ENCODE peak calls at places on chromosomes 6 and 20, in seven cellular contexts. O is A549, B is tibial artery, Q is GM12864, E is stromal cell of bone marrow, I is GM19239, H is HCEC 1CT. P is an unnamed sample.

GRCh38 chr20:61679473-61679872 is 386.2 kb downstream of the TAF4 start:
- DNase-seq in O (no peak), B (no peak), Q (no peak), E (no peak), I (no peak), H (no peak), P (no peak)

GRCh38 chr6:39818695-39819094 is 26.5 kb downstream of the DAAM2 start:
- DNase-seq in O (no peak), B (peak; percentile 53), Q (no peak), E (no peak), I (no peak), H (no peak), P (no peak)

GRCh38 chr6:1191141-1191630 is 120.7 kb upstream of the FOXQ1 start:
- DNase-seq in O (no peak), B (no peak), Q (no peak), E (no peak), I (no peak), H (no peak), P (no peak)

GRCh38 chr6:116877743-116878142 is 701 bp downstream of the RFX6 start:
- DNase-seq in O (no peak), B (no peak), Q (no peak), E (no peak), I (no peak), H (no peak), P (no peak)

GRCh38 chr20:8388146-8388545 is 256.1 kb downstream of the PLCB1 start:
- DNase-seq in O (no peak), B (no peak), Q (no peak), E (peak; percentile 72), I (no peak), H (peak; percentile 75), P (no peak)

GRCh38 chr20:48965189-48965910 is 43.8 kb downstream of the ARFGEF2 start:
- DNase-seq in O (no peak), B (no peak), Q (no peak), E (no peak), I (no peak), H (peak; percentile 64), P (no peak)

GRCh38 chr20:50292324-50293243 is 102.0 kb downstream of the CEBPB start:
- DNase-seq in O (peak; percentile 88), B (peak; percentile 96), Q (no peak), E (peak; percentile 98), I (no peak), H (peak; percentile 97), P (peak; percentile 92)

GRCh38 chr20:2521369-2522305 is 12.9 kb upstream of the ZNF343 start:
- DNase-seq in O (peak; percentile 50), B (no peak), Q (no peak), E (no peak), I (no peak), H (peak; percentile 53), P (no peak)

GRCh38 chr6:149488815-149489214 is 4.0 kb upstream of the ZC3H12D start:
- DNase-seq in O (no peak), B (no peak), Q (no peak), E (no peak), I (no peak), H (no peak), P (no peak)

GRCh38 chr6:26025894-26026832 is 61.1 kb upstream of the HFE start:
- DNase-seq in O (peak; percentile 45), B (peak; percentile 97), Q (peak; percentile 94), E (peak; percentile 93), I (no peak), H (peak; percentile 97), P (peak; percentile 86)

GRCh38 chr6:98054453-98054852 is 771.4 kb upstream of the MMS22L start:
- DNase-seq in O (no peak), B (no peak), Q (no peak), E (no peak), I (no peak), H (no peak), P (no peak)

GRCh38 chr6:70280462-70280861 is 22.4 kb downstream of the COL9A1 start:
- DNase-seq in O (no peak), B (no peak), Q (no peak), E (no peak), I (no peak), H (no peak), P (no peak)

GRCh38 chr6:17059022-17059421 is 42.8 kb upstream of the STMND1 start:
- DNase-seq in O (no peak), B (no peak), Q (no peak), E (no peak), I (no peak), H (no peak), P (no peak)

GRCh38 chr20:57566399-57566798 is 5.5 kb downstream of the PCK1 start:
- DNase-seq in O (no peak), B (no peak), Q (no peak), E (no peak), I (no peak), H (no peak), P (no peak)

GRCh38 chr6:80163754-80164187 is 57.3 kb downstream of the BCKDHB start:
- DNase-seq in O (peak; percentile 4), B (no peak), Q (peak; percentile 27), E (peak; percentile 69), I (no peak), H (peak; percentile 86), P (no peak)

GRCh38 chr6:157561037-157561790 is 180.2 kb downstream of the ZDHHC14 start:
- DNase-seq in O (no peak), B (no peak), Q (peak; percentile 55), E (no peak), I (no peak), H (no peak), P (no peak)

GRCh38 chr6:163554663-163555062 is 140.1 kb downstream of the QKI start:
- DNase-seq in O (peak; percentile 12), B (peak; percentile 53), Q (no peak), E (peak; percentile 34), I (no peak), H (peak; percentile 56), P (peak; percentile 55)